ENCODE peak calls at places on chromosomes 11 and 22, in four cellular contexts. I is GF-D8; J is CD4-positive, CD25-positive, alpha-beta regulatory T cell; V is GM23248. Z is an unnamed sample.

GRCh38 chr11:35142481-35143207 is 3.7 kb downstream of the CD44 start:
- DNase-seq in I (no peak), J (no peak), V (peak; percentile 88), Z (no peak)

GRCh38 chr22:40628354-40629042 is 8.0 kb downstream of the MRTFA start:
- DNase-seq in I (no peak), J (no peak), V (peak; percentile 79), Z (no peak)

GRCh38 chr22:17628304-17629166 is at the start of gene ATP6V1E1:
- DNase-seq in I (peak; percentile 94), J (peak; percentile 94), V (peak; percentile 99), Z (peak; percentile 95)

GRCh38 chr11:19259487-19260345 is 19.0 kb upstream of the E2F8 start:
- DNase-seq in I (peak; percentile 17), J (peak; percentile 29), V (peak; percentile 75), Z (peak; percentile 40)

GRCh38 chr22:42908082-42908746 is 51.1 kb upstream of the ARFGAP3 start:
- DNase-seq in I (no peak), J (no peak), V (no peak), Z (no peak)

GRCh38 chr11:71298016-71298550 is 45.7 kb upstream of the SHANK2 start:
- DNase-seq in I (no peak), J (no peak), V (no peak), Z (no peak)

GRCh38 chr22:39132871-39133524 is 19.5 kb downstream of the CBX7 start:
- DNase-seq in I (no peak), J (no peak), V (no peak), Z (no peak)

GRCh38 chr11:116379185-116379828 is 393.5 kb downstream of the BUD13 start:
- DNase-seq in I (no peak), J (no peak), V (peak; percentile 47), Z (no peak)

GRCh38 chr22:45997077-45997774 is 20.3 kb upstream of the WNT7B start:
- DNase-seq in I (peak; percentile 89), J (no peak), V (peak; percentile 97), Z (no peak)

GRCh38 chr11:110433393-110434333 is 3.9 kb downstream of the FDX1 start:
- DNase-seq in I (peak; percentile 55), J (no peak), V (peak; percentile 56), Z (peak; percentile 32)

GRCh38 chr11:126359431-126360048 is 4.1 kb downstream of the ST3GAL4 start:
- DNase-seq in I (no peak), J (no peak), V (peak; percentile 86), Z (no peak)

GRCh38 chr22:39240841-39241631 is 3.7 kb downstream of the PDGFB start:
- DNase-seq in I (peak; percentile 14), J (peak; percentile 25), V (peak; percentile 58), Z (no peak)

GRCh38 chr22:22957090-22957489 is 69.5 kb downstream of the IGLL5 start:
- DNase-seq in I (no peak), J (no peak), V (no peak), Z (no peak)

GRCh38 chr22:30422481-30423295 is 2.9 kb upstream of the MTFP1 start:
- DNase-seq in I (no peak), J (no peak), V (peak; percentile 99), Z (no peak)

GRCh38 chr11:124657922-124658321 is 15.6 kb downstream of the SIAE start:
- DNase-seq in I (no peak), J (no peak), V (no peak), Z (no peak)

GRCh38 chr11:127133061-127133460 is 132.5 kb upstream of the KIRREL3 start:
- DNase-seq in I (no peak), J (no peak), V (no peak), Z (no peak)

GRCh38 chr22:40007826-40008710 is 13.3 kb downstream of the FAM83F start:
- DNase-seq in I (peak; percentile 62), J (no peak), V (no peak), Z (no peak)

GRCh38 chr22:44572414-44573207 is 74.6 kb upstream of the RTL6 start:
- DNase-seq in I (no peak), J (no peak), V (peak; percentile 31), Z (no peak)

GRCh38 chr11:72743321-72744221 is 8.6 kb downstream of the ARAP1 start:
- DNase-seq in I (no peak), J (no peak), V (no peak), Z (peak; percentile 81)

GRCh38 chr11:115939104-115939503 is 434.9 kb upstream of the CADM1 start:
- DNase-seq in I (no peak), J (no peak), V (no peak), Z (no peak)

GRCh38 chr11:114293201-114293711 is 2.9 kb upstream of the NNMT start:
- DNase-seq in I (no peak), J (no peak), V (no peak), Z (no peak)

Z was measured in naive B cell.